ENCODE peak calls at places on chromosomes 5 and 9, in four cellular contexts. E, A, W and Z are unnamed samples.

GRCh38 chr9:133763272-133764183 is 25.4 kb upstream of the SARDH start:
- DNase-seq in W (no peak), A (no peak), E (no peak), Z (no peak)

GRCh38 chr5:10334830-10335229 is 18.7 kb upstream of the MARCHF6 start:
- DNase-seq in W (no peak), A (no peak), E (no peak), Z (no peak)

GRCh38 chr5:72476721-72477120 is 30.5 kb downstream of the ZNF366 start:
- DNase-seq in W (no peak), E (peak; percentile 37), A (no peak), Z (no peak)

GRCh38 chr5:132065351-132065937 is 5.0 kb downstream of the IL3 start:
- DNase-seq in W (peak; percentile 53), E (peak; percentile 8), A (peak; percentile 81), Z (peak; percentile 61)

GRCh38 chr5:36641416-36641815 is 35.0 kb downstream of the SLC1A3 start:
- DNase-seq in E (no peak), A (no peak), W (no peak), Z (no peak)

GRCh38 chr9:37215456-37216229 is 95.3 kb downstream of the ZCCHC7 start:
- DNase-seq in W (no peak), E (no peak), A (no peak), Z (no peak)

GRCh38 chr9:2742214-2742613 is 24.9 kb downstream of the KCNV2 start:
- DNase-seq in E (no peak), A (no peak), W (no peak), Z (no peak)

GRCh38 chr9:110875275-110875674 is 163.0 kb downstream of the LPAR1 start:
- DNase-seq in W (no peak), A (no peak), E (peak; percentile 48), Z (no peak)

GRCh38 chr9:79185866-79186265 is 385.9 kb upstream of the TLE4 start:
- DNase-seq in W (no peak), A (no peak), E (no peak), Z (no peak)

GRCh38 chr5:111857067-111857466 is 100.1 kb upstream of the NREP start:
- DNase-seq in W (no peak), E (no peak), A (no peak), Z (no peak)

GRCh38 chr5:149614034-149614907 is 33.0 kb downstream of the ARHGEF37 start:
- DNase-seq in A (no peak), E (no peak), W (no peak), Z (no peak)

GRCh38 chr5:82931110-82931509 is 146.1 kb downstream of the TMEM167A start:
- DNase-seq in E (no peak), A (no peak), W (no peak), Z (no peak)

GRCh38 chr5:151085517-151086031 is 4.7 kb upstream of the TNIP1 start:
- DNase-seq in E (no peak), W (no peak), A (no peak), Z (no peak)

GRCh38 chr9:14441976-14442651 is 128.2 kb upstream of the NFIB start:
- DNase-seq in W (peak; percentile 69), E (no peak), A (peak; percentile 31), Z (no peak)

DNA sequence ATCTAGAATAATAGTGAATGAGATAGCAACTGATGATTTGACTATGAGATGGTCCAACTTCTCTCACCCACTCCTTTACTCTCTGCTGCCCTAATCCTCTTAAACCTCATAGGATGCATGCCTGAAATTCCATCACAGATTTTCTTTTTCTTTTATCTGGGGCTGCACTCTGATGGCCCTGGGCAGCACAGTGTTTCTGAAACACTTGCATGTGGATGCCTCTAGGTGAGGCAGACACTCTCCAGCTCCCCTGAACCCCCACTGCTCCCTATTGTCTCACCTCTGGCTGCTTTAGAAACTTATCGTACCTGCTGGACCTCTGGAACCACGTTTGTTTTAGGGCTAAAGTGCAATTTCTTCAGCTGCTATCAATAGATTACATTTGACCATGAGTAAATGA is 67.5 kb downstream of the HTR4 start:
- DNase-seq in A (no peak), W (no peak), E (no peak), Z (no peak)
- TF ChIP-seq TARDBP in A (no peak), W (no peak), E (no peak), Z (no peak)

DNA sequence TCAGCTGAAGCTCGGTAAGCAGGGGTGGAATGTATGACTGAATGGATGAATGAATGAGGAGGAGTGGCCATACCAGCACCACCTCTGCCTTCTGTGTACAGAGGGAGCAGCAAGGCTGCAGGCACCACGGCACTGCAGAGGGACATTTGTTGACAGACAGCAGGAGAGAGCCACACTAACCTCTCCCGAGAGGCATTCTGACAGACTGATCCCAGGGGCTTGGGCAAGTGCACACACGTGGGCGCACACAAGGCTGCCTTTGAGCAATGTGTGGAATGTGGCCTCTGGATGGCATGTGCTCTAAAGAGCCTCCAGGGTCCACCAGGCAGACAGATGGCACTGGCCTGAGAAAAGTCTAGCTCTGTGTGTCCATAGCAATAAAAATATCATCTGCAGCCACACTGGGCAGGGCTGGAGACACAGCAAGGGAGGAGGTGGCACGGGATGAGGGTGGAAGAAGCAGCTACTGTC is 111.8 kb downstream of the ACTL7B start:
- DNase-seq in E (no peak), W (peak; percentile 91), A (no peak), Z (no peak)
- TF ChIP-seq TARDBP in E (no peak), W (peak; percentile 44), A (no peak), Z (no peak)

GRCh38 chr5:66963559-66963971 is 233.0 kb downstream of the CD180 start:
- DNase-seq in W (no peak), E (no peak), A (no peak), Z (no peak)
- TF ChIP-seq TARDBP in W (no peak), E (no peak), A (no peak), Z (no peak)

GRCh38 chr9:88303785-88304495 is 84.3 kb upstream of the SPIN1 start:
- DNase-seq in W (no peak), A (no peak), E (peak; percentile 23), Z (no peak)

GRCh38 chr9:88302579-88303324 is 85.5 kb upstream of the SPIN1 start:
- DNase-seq in A (no peak), W (no peak), E (no peak), Z (no peak)

DNA sequence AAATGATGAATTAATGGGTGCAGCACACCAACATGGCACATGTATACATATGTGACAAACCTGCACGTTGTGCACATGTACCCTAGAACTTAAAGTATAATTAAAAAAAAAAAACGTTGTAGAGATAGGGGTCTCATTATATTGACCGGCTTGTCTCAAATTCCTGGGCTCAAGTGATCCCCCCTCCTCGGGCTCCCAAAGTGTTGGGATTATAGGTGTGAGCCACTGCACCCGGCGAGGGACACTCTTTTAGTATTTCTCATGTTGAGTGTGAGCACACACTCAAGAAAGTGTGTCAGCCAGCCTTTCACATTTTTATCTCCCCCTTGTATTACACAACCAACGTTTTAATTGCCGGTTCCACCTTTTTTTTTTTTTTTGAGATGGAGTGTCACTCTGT is 87.7 kb upstream of the SPIN1 start:
- DNase-seq in W (no peak), E (no peak), A (no peak), Z (no peak)
- TF ChIP-seq TARDBP in W (no peak), E (no peak), A (no peak), Z (no peak)

GRCh38 chr9:113590991-113591898 is 127.7 kb downstream of the RGS3 start:
- DNase-seq in W (peak; percentile 59), A (peak; percentile 75), E (no peak), Z (peak; percentile 81)
- TF ChIP-seq TARDBP in W (no peak), A (no peak), E (no peak), Z (no peak)

DNA sequence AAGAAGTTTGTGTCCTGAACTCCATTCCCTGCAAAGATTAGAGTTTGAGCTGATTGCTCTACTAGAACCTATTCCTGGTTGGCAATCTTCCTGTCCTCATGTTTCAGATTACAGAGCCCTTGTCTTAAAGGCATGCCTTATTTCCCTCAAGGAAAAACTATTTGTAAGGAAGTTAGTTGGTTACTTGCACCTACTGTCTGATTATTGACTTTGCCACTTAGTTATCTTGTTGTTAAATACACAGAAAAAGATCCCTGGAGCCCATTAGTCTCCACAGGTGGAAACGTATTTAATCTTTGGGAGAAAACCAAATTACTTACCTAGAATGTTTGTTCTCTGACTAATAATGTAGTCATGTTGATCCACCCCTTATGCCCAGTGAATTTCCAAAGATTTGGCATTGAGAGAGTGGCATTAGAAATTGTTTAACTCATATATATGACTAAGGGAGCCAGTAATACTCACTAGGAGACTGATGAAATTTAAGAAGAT is 132.3 kb upstream of the ELL2 start:
- DNase-seq in E (no peak), W (peak; percentile 74), A (no peak), Z (no peak)
- TF ChIP-seq TARDBP in E (no peak), W (no peak), A (no peak), Z (no peak)